ENCODE peak calls at places on chromosomes 13 and 19, in ten cellular contexts. One of them, this sample, is unnamed.

GRCh38 chr13:66803759-66804456 is 426.2 kb downstream of the PCDH9 start:
- DNase-seq in effector memory CD4-positive, alpha-beta T cell: no peak
- DNase-seq in neuronal stem cell: no peak
- DNase-seq in NCI-H1417 treated with DMSO at 0.1 percent for 48 hours: peak; percentile 68
- DNase-seq in HS-5: no peak
- DNase-seq in GM18507: no peak
- DNase-seq in activated T-cell treated with anti-CD3 and anti-CD28 coated beads for 24 hours: no peak
- DNase-seq in AG09309: no peak
- DNase-seq in skeletal muscle cell: no peak
- DNase-seq in tibial nerve: no peak
- DNase-seq in this sample: no peak

GRCh38 chr13:51178456-51179074 is 43.6 kb upstream of the FAM124A start:
- DNase-seq in skeletal muscle cell: no peak
- DNase-seq in tibial nerve: no peak
- DNase-seq in AG09309: no peak
- DNase-seq in activated T-cell treated with anti-CD3 and anti-CD28 coated beads for 24 hours: no peak
- DNase-seq in GM18507: no peak
- DNase-seq in neuronal stem cell: no peak
- DNase-seq in HS-5: no peak
- DNase-seq in NCI-H1417 treated with DMSO at 0.1 percent for 48 hours: no peak
- DNase-seq in effector memory CD4-positive, alpha-beta T cell: no peak
- DNase-seq in this sample: no peak

GRCh38 chr13:27264181-27264580 is 6.4 kb upstream of the RASL11A start:
- DNase-seq in HS-5: no peak
- DNase-seq in neuronal stem cell: no peak
- DNase-seq in AG09309: no peak
- DNase-seq in NCI-H1417 treated with DMSO at 0.1 percent for 48 hours: peak; percentile 12
- DNase-seq in activated T-cell treated with anti-CD3 and anti-CD28 coated beads for 24 hours: no peak
- DNase-seq in skeletal muscle cell: peak; percentile 54
- DNase-seq in GM18507: no peak
- DNase-seq in effector memory CD4-positive, alpha-beta T cell: no peak
- DNase-seq in tibial nerve: no peak
- DNase-seq in this sample: no peak

GRCh38 chr19:45474941-45475516 is 7.2 kb downstream of the FOSB start:
- DNase-seq in skeletal muscle cell: no peak
- DNase-seq in effector memory CD4-positive, alpha-beta T cell: peak; percentile 71
- DNase-seq in activated T-cell treated with anti-CD3 and anti-CD28 coated beads for 24 hours: no peak
- DNase-seq in GM18507: no peak
- DNase-seq in NCI-H1417 treated with DMSO at 0.1 percent for 48 hours: no peak
- DNase-seq in HS-5: no peak
- DNase-seq in AG09309: no peak
- DNase-seq in tibial nerve: no peak
- DNase-seq in neuronal stem cell: no peak
- DNase-seq in this sample: no peak

GRCh38 chr13:35912841-35913240 is 218.3 kb downstream of the DCLK1 start:
- DNase-seq in tibial nerve: no peak
- DNase-seq in effector memory CD4-positive, alpha-beta T cell: no peak
- DNase-seq in neuronal stem cell: no peak
- DNase-seq in skeletal muscle cell: no peak
- DNase-seq in GM18507: no peak
- DNase-seq in AG09309: no peak
- DNase-seq in NCI-H1417 treated with DMSO at 0.1 percent for 48 hours: no peak
- DNase-seq in HS-5: no peak
- DNase-seq in activated T-cell treated with anti-CD3 and anti-CD28 coated beads for 24 hours: no peak
- DNase-seq in this sample: no peak

GRCh38 chr19:5042556-5042955 is 73.6 kb downstream of the KDM4B start:
- DNase-seq in HS-5: no peak
- DNase-seq in activated T-cell treated with anti-CD3 and anti-CD28 coated beads for 24 hours: no peak
- DNase-seq in skeletal muscle cell: no peak
- DNase-seq in AG09309: no peak
- DNase-seq in GM18507: no peak
- DNase-seq in tibial nerve: no peak
- DNase-seq in NCI-H1417 treated with DMSO at 0.1 percent for 48 hours: no peak
- DNase-seq in effector memory CD4-positive, alpha-beta T cell: no peak
- DNase-seq in neuronal stem cell: no peak
- DNase-seq in this sample: no peak

GRCh38 chr19:40623403-40624239 is 22.5 kb downstream of the LTBP4 start:
- DNase-seq in AG09309: no peak
- DNase-seq in skeletal muscle cell: no peak
- DNase-seq in GM18507: no peak
- DNase-seq in NCI-H1417 treated with DMSO at 0.1 percent for 48 hours: peak; percentile 57
- DNase-seq in tibial nerve: no peak
- DNase-seq in HS-5: no peak
- DNase-seq in activated T-cell treated with anti-CD3 and anti-CD28 coated beads for 24 hours: no peak
- DNase-seq in neuronal stem cell: no peak
- DNase-seq in effector memory CD4-positive, alpha-beta T cell: no peak
- DNase-seq in this sample: peak; percentile 43

GRCh38 chr19:6734096-6734696 is 3.2 kb downstream of the GPR108 start:
- DNase-seq in activated T-cell treated with anti-CD3 and anti-CD28 coated beads for 24 hours: no peak
- DNase-seq in HS-5: no peak
- DNase-seq in AG09309: no peak
- DNase-seq in NCI-H1417 treated with DMSO at 0.1 percent for 48 hours: no peak
- DNase-seq in effector memory CD4-positive, alpha-beta T cell: no peak
- DNase-seq in neuronal stem cell: no peak
- DNase-seq in GM18507: no peak
- DNase-seq in tibial nerve: no peak
- DNase-seq in skeletal muscle cell: no peak
- DNase-seq in this sample: no peak

GRCh38 chr19:31018951-31019350 is 330.3 kb downstream of the TSHZ3 start:
- DNase-seq in neuronal stem cell: no peak
- DNase-seq in AG09309: no peak
- DNase-seq in HS-5: no peak
- DNase-seq in effector memory CD4-positive, alpha-beta T cell: no peak
- DNase-seq in skeletal muscle cell: no peak
- DNase-seq in NCI-H1417 treated with DMSO at 0.1 percent for 48 hours: no peak
- DNase-seq in GM18507: no peak
- DNase-seq in activated T-cell treated with anti-CD3 and anti-CD28 coated beads for 24 hours: no peak
- DNase-seq in tibial nerve: no peak
- DNase-seq in this sample: no peak

This sample was measured in LoVo.